ENCODE peak calls at places on chromosome 19, in six cellular contexts. T is astrocyte of the cerebellum; U is HFF-Myc; A is foreskin fibroblast; H is breast epithelium; V is CD4-positive, alpha-beta T cell. O is an unnamed sample.

GRCh38 chr19:33520844-33521479 is 629 bp downstream of the PEPD start:
- DNase-seq in A (no peak), H (no peak), U (no peak), T (no peak), V (no peak), O (no peak)

GRCh38 chr19:12943437-12944044 is 2.1 kb upstream of the RAD23A start:
- DNase-seq in T (no peak), A (no peak), U (no peak), H (no peak), V (no peak), O (no peak)

GRCh38 chr19:29860492-29860891 is 48.7 kb downstream of the CCNE1 start:
- DNase-seq in H (no peak), U (no peak), T (no peak), V (no peak), A (no peak), O (peak; percentile 17)

GRCh38 chr19:58545286-58546068 is 1.6 kb downstream of the TRIM28 start:
- DNase-seq in V (no peak), H (no peak), U (no peak), T (no peak), A (no peak), O (no peak)

GRCh38 chr19:38592940-38593339 is 24.8 kb downstream of the MAP4K1 start:
- DNase-seq in U (no peak), T (no peak), H (no peak), A (no peak), V (no peak), O (no peak)

GRCh38 chr19:3145909-3146676 is 10.3 kb downstream of the GNA15 start:
- DNase-seq in T (no peak), H (no peak), V (no peak), A (no peak), U (no peak), O (no peak)

GRCh38 chr19:18329035-18329376 is 6.1 kb upstream of the LSM4 start:
- DNase-seq in H (no peak), U (no peak), A (no peak), V (no peak), T (no peak), O (no peak)

GRCh38 chr19:19475845-19476828 is 39.2 kb downstream of the TSSK6 start:
- DNase-seq in A (no peak), U (no peak), H (no peak), T (no peak), V (no peak), O (peak; percentile 24)

GRCh38 chr19:6318772-6319171 is 14.6 kb downstream of the ACER1 start:
- DNase-seq in H (no peak), V (no peak), A (peak; percentile 6), U (no peak), T (no peak), O (peak; percentile 4)

GRCh38 chr19:33301011-33301899 is 1.1 kb downstream of the CEBPA start:
- DNase-seq in A (no peak), H (no peak), V (no peak), U (no peak), T (no peak), O (no peak)

GRCh38 chr19:32708457-32708856 is 11.1 kb upstream of the TDRD12 start:
- DNase-seq in T (no peak), V (no peak), H (no peak), A (no peak), U (no peak), O (no peak)

GRCh38 chr19:41740415-41741243 is 14.7 kb upstream of the CEACAM6 start:
- DNase-seq in U (no peak), H (no peak), A (no peak), T (no peak), V (no peak), O (no peak)

GRCh38 chr19:5107432-5108122 is 138.7 kb downstream of the KDM4B start:
- DNase-seq in A (no peak), H (no peak), V (no peak), T (no peak), U (no peak), O (no peak)

GRCh38 chr19:1122972-1123363 is 19.2 kb downstream of the GPX4 start:
- DNase-seq in U (no peak), H (no peak), V (peak; percentile 7), T (no peak), A (peak; percentile 78), O (peak; percentile 49)

GRCh38 chr19:21256722-21257121 is 72.5 kb downstream of the ZNF708 start:
- DNase-seq in T (no peak), H (no peak), U (no peak), A (no peak), V (no peak), O (peak; percentile 26)

GRCh38 chr19:57708641-57709354 is at the start of gene ZNF154:
- DNase-seq in T (peak; percentile 51), H (peak; percentile 26), V (peak; percentile 64), A (peak; percentile 50), U (peak; percentile 33), O (no peak)

GRCh38 chr19:1516395-1516753 is 3.6 kb upstream of the ADAMTSL5 start:
- DNase-seq in T (no peak), A (no peak), V (no peak), U (no peak), H (no peak), O (no peak)

GRCh38 chr19:54136086-54136863 is 1.3 kb upstream of the CNOT3 start:
- DNase-seq in V (no peak), H (no peak), A (no peak), T (no peak), U (no peak), O (no peak)

GRCh38 chr19:6030214-6030507 is 52.2 kb upstream of the RANBP3 start:
- DNase-seq in H (no peak), A (peak; percentile 70), V (no peak), T (peak; percentile 51), U (no peak), O (peak; percentile 66)

GRCh38 chr19:51387924-51388389 is at the start of gene LIM2:
- DNase-seq in U (no peak), T (no peak), A (no peak), V (no peak), H (no peak), O (no peak)
- TF ChIP-seq CTCF in U (no peak), T (no peak), A (no peak), V (no peak), H (no peak), O (no peak)

DNA sequence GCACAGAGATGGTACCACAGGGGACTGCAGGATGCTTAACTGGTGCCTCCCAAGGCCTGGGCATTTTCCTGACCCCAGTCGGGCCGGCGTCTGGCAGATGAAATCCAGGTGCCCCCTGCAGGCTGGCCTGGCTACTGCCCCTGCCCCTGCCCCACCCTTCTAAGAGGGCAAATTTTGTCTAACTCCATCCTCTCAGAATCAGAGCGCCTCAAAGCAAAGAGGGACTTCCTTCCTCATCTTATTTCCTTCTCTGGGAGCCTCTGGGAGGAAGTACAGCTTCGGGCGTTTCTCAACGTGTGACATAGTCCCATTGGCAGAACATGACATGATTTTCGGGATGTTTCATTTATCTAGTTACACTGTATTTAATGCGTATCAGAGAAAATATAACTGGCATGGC is 2.7 kb downstream of the PRKACA start:
- DNase-seq in V (peak; percentile 22), T (no peak), H (no peak), A (no peak), U (no peak), O (no peak)
- TF ChIP-seq CTCF in V (peak; percentile 8), T (peak; percentile 47), H (peak; percentile 52), A (peak; percentile 33), U (peak; percentile 58), O (peak; percentile 73)

GRCh38 chr19:35144259-35144599 is 1.2 kb downstream of the FXYD7 start:
- DNase-seq in V (no peak), U (no peak), T (no peak), A (no peak), H (no peak), O (no peak)

GRCh38 chr19:35141627-35142401 is 1.2 kb upstream of the FXYD7 start:
- DNase-seq in H (no peak), T (no peak), V (no peak), A (no peak), U (no peak), O (no peak)

GRCh38 chr19:35143818-35144217 is 763 bp downstream of the FXYD7 start:
- DNase-seq in V (no peak), A (no peak), T (no peak), U (no peak), H (no peak), O (no peak)

GRCh38 chr19:35143231-35143715 is at the start of gene FXYD7:
- DNase-seq in T (no peak), V (no peak), U (no peak), H (no peak), A (no peak), O (no peak)

DNA sequence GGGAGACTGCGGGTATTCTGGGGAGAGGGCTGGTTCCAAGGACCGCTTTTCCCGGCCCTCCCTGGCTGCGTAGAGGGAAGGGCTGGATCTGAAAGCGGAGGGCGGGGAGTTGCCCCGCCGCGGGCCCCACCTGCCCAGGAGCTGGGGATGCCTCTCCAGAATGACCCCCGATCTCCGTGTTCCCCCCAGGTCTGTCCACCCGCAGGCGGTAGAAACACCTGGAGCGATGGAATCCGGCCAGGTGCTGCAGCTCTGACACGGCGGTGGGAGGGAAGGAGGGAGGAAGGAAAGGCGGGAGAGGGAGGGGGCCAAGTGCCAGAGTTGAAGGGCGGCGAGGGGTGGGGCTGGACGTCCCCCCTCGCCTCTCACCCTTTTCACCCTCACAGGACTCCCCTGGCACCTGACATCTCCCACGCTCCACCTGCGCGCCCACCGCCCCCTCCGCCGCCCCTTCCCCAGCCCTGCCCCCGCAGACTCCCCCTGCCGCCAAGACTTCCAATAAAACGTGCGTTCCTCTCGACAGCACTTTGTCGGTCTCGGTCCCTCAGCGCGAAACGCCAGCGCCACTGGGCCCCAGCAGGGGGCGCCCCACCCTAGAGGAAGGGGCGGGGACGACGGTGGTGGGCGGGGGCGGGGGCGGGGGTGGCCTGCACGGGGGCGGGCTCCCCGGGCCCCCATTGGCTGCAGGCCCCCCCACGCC is 374 bp upstream of the FXYD7 start:
- DNase-seq in V (peak; percentile 63), H (no peak), U (no peak), A (no peak), T (no peak), O (no peak)
- TF ChIP-seq CTCF in V (peak; percentile 71), H (no peak), U (peak; percentile 45), A (no peak), T (peak; percentile 20), O (peak; percentile 82)

GRCh38 chr19:47071731-47072130 is 23.3 kb upstream of the TMEM160 start:
- DNase-seq in T (no peak), V (no peak), H (no peak), U (no peak), A (no peak), O (no peak)

GRCh38 chr19:47070756-47071155 is 22.3 kb upstream of the TMEM160 start:
- DNase-seq in H (no peak), V (no peak), T (no peak), U (no peak), A (no peak), O (no peak)

GRCh38 chr19:47068876-47069406 is 20.5 kb upstream of the TMEM160 start:
- DNase-seq in U (no peak), V (no peak), A (no peak), T (no peak), H (no peak), O (no peak)

GRCh38 chr19:47068246-47068645 is 19.8 kb upstream of the TMEM160 start:
- DNase-seq in U (no peak), T (no peak), V (no peak), H (no peak), A (no peak), O (no peak)

DNA sequence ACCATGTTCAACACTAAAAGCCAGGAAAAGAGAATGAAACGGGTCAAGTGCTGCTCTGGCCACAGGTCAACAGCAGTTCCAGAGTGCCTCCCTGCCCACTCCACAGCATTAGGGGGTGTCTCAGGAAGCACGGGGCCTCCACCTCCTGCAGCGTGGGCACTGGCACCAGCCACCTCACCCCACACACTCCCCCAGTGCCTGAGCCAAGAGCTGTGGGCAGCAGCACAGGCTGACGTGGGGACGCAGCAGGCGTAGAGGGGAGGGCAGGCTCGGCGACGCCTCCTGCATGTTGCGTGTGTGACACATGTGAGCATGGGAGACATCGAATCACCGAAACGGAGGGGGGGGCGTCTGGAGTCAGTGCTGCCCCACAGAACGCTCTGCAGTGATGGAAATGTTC is 21.4 kb upstream of the TMEM160 start:
- DNase-seq in V (no peak), T (no peak), U (no peak), H (no peak), A (no peak), O (no peak)
- TF ChIP-seq CTCF in V (no peak), T (no peak), U (no peak), H (no peak), A (no peak), O (no peak)